ENCODE peak calls at places on chromosomes 5 and 9, in nine cellular contexts. V, U, B, Y, H, I, Q, X and G are unnamed samples.

GRCh38 chr5:1930880-1931589 is 48.3 kb upstream of the IRX4 start:
- DNase-seq in V (peak), U (no peak), B (no peak), Y (peak), H (no peak), I (no peak), Q (peak), X (no peak), G (no peak)

GRCh38 chr9:137534256-137535119 is 15.7 kb downstream of the PNPLA7 start:
- DNase-seq in V (peak), U (no peak), B (peak), Y (no peak), H (peak), I (peak), Q (peak), X (peak), G (no peak)

GRCh38 chr9:136720251-136720886 is 8.0 kb downstream of the DIPK1B start:
- DNase-seq in V (peak), U (no peak), B (peak), Y (no peak), H (no peak), I (no peak), Q (no peak), X (no peak), G (no peak)

GRCh38 chr9:86434039-86434726 is 80.0 kb upstream of the TUT7 start:
- DNase-seq in V (peak), U (no peak), B (peak), Y (peak), H (no peak), I (peak), Q (peak), X (no peak), G (peak)

GRCh38 chr9:5786370-5787127 is 46.4 kb downstream of the ERMP1 start:
- DNase-seq in V (no peak), U (no peak), B (peak), Y (no peak), H (no peak), I (no peak), Q (no peak), X (no peak), G (no peak)

GRCh38 chr5:55223219-55223987 is 3.7 kb downstream of the MCIDAS start:
- DNase-seq in V (no peak), U (peak), B (no peak), Y (no peak), H (peak), I (no peak), Q (no peak), X (no peak), G (no peak)

GRCh38 chr5:41270423-41271251 is 57.3 kb upstream of the C6 start:
- DNase-seq in V (peak), U (no peak), B (peak), Y (peak), H (no peak), I (peak), Q (peak), X (peak), G (no peak)

GRCh38 chr9:111389406-111389805 is 59.4 kb upstream of the OR2K2 start:
- DNase-seq in V (no peak), U (no peak), B (no peak), Y (no peak), H (no peak), I (no peak), Q (no peak), X (no peak), G (no peak)

GRCh38 chr5:91110709-91111108 is 272.4 kb downstream of the ARRDC3 start:
- DNase-seq in V (no peak), U (no peak), B (peak), Y (no peak), H (no peak), I (no peak), Q (no peak), X (no peak), G (no peak)

GRCh38 chr5:149872351-149873040 is 72.1 kb downstream of the PDE6A start:
- DNase-seq in V (no peak), U (no peak), B (no peak), Y (no peak), H (no peak), I (no peak), Q (no peak), X (no peak), G (no peak)

GRCh38 chr9:385818-386398 is 171.2 kb downstream of the DOCK8 start:
- DNase-seq in V (peak), U (no peak), B (peak), Y (peak), H (peak), I (peak), Q (peak), X (peak), G (peak)

GRCh38 chr5:95644351-95645042 is 2.1 kb upstream of the RFESD start:
- DNase-seq in V (peak), U (peak), B (peak), Y (no peak), H (peak), I (peak), Q (peak), X (peak), G (peak)

GRCh38 chr5:179278546-179278945 is 66.7 kb downstream of the ADAMTS2 start:
- DNase-seq in V (no peak), U (no peak), B (no peak), Y (no peak), H (no peak), I (no peak), Q (no peak), X (no peak), G (no peak)

GRCh38 chr9:126500600-126501382 is 112.9 kb upstream of the LMX1B start:
- DNase-seq in V (peak), U (peak), B (peak), Y (peak), H (peak), I (peak), Q (peak), X (peak), G (peak)

GRCh38 chr5:129077433-129078075 is 17.0 kb upstream of the ISOC1 start:
- DNase-seq in V (no peak), U (no peak), B (no peak), Y (no peak), H (no peak), I (no peak), Q (no peak), X (no peak), G (no peak)

GRCh38 chr9:70297141-70297540 is 38.4 kb downstream of the SMC5 start:
- DNase-seq in V (no peak), U (no peak), B (peak), Y (no peak), H (no peak), I (no peak), Q (no peak), X (no peak), G (no peak)

GRCh38 chr5:98781964-98782363 is 8.5 kb downstream of the RGMB start:
- DNase-seq in V (no peak), U (no peak), B (no peak), Y (no peak), H (no peak), I (no peak), Q (no peak), X (no peak), G (no peak)

GRCh38 chr5:56757077-56757476 is 58.3 kb upstream of the MAP3K1 start:
- DNase-seq in V (no peak), U (no peak), B (peak), Y (no peak), H (no peak), I (no peak), Q (no peak), X (no peak), G (no peak)

GRCh38 chr9:99385814-99386279 is 163.8 kb downstream of the SEC61B start:
- DNase-seq in V (no peak), U (no peak), B (peak), Y (peak), H (no peak), I (no peak), Q (no peak), X (no peak), G (no peak)

GRCh38 chr9:112059145-112059979 is 115.7 kb downstream of the SUSD1 start:
- DNase-seq in V (peak), U (no peak), B (peak), Y (no peak), H (no peak), I (peak), Q (no peak), X (no peak), G (no peak)

GRCh38 chr5:74801941-74802340 is 34.9 kb downstream of the NSA2 start:
- DNase-seq in V (no peak), U (no peak), B (no peak), Y (no peak), H (no peak), I (no peak), Q (no peak), X (no peak), G (no peak)

GRCh38 chr9:86639899-86640379 is 285.7 kb upstream of the TUT7 start:
- DNase-seq in V (no peak), U (no peak), B (no peak), Y (no peak), H (no peak), I (no peak), Q (no peak), X (no peak), G (no peak)

GRCh38 chr9:113228130-113228665 is 6.9 kb downstream of the SLC31A1 start:
- DNase-seq in V (no peak), U (no peak), B (no peak), Y (no peak), H (no peak), I (no peak), Q (no peak), X (no peak), G (no peak)